ENCODE peak calls at places on chromosomes 3 and 15, in five cellular contexts. I, U, N, A and P are unnamed samples.

GRCh38 chr3:44680921-44681455 is 31.5 kb upstream of the ZNF502 start:
- DNase-seq in I (no peak), U (no peak), N (no peak), A (no peak), P (no peak)

GRCh38 chr3:52013802-52014598 is 18.3 kb upstream of the RPL29 start:
- DNase-seq in I (no peak), U (no peak), N (no peak), A (no peak), P (no peak)

GRCh38 chr15:83248151-83248851 is 36.2 kb downstream of the BNC1 start:
- DNase-seq in I (no peak), U (peak), N (no peak), A (peak), P (peak)

GRCh38 chr3:150737874-150738679 is 24.9 kb downstream of the SIAH2 start:
- DNase-seq in I (no peak), U (peak), N (no peak), A (no peak), P (peak)

GRCh38 chr15:100120111-100120510 is 221.7 kb downstream of the ADAMTS17 start:
- DNase-seq in I (no peak), U (no peak), N (no peak), A (no peak), P (no peak)

GRCh38 chr3:34864011-34864410 is 775.3 kb upstream of the ARPP21 start:
- DNase-seq in I (no peak), U (no peak), N (no peak), A (no peak), P (no peak)

GRCh38 chr3:17238029-17238428 is 353.3 kb downstream of the PLCL2 start:
- DNase-seq in I (no peak), U (no peak), N (no peak), A (no peak), P (no peak)

GRCh38 chr3:57673158-57673557 is 19.7 kb downstream of the DENND6A start:
- DNase-seq in I (no peak), U (no peak), N (no peak), A (no peak), P (no peak)

GRCh38 chr15:43412096-43412495 is 41.2 kb downstream of the TUBGCP4 start:
- DNase-seq in I (no peak), U (no peak), N (no peak), A (no peak), P (no peak)

GRCh38 chr3:127304121-127304744 is 16.4 kb upstream of the PRR20G start:
- DNase-seq in I (peak), U (peak), N (peak), A (no peak), P (peak)

GRCh38 chr3:171526869-171527268 is 66.7 kb upstream of the TNIK start:
- DNase-seq in I (no peak), U (no peak), N (no peak), A (no peak), P (no peak)

GRCh38 chr3:142022381-142022780 is 127.0 kb downstream of the TFDP2 start:
- DNase-seq in I (no peak), U (peak), N (no peak), A (no peak), P (peak)

GRCh38 chr3:66989241-66989640 is 8.9 kb upstream of the KBTBD8 start:
- DNase-seq in I (no peak), U (no peak), N (no peak), A (no peak), P (no peak)

GRCh38 chr15:34367128-34368081 is at the start of gene LPCAT4:
- DNase-seq in I (peak), U (peak), N (peak), A (peak), P (peak)

GRCh38 chr3:154956815-154957214 is 123.3 kb upstream of the MME start:
- DNase-seq in I (no peak), U (no peak), N (no peak), A (no peak), P (peak)

GRCh38 chr3:197889204-197889930 is 60.6 kb upstream of the RPL35A start:
- DNase-seq in I (no peak), U (peak), N (no peak), A (no peak), P (peak)